ENCODE peak calls at places on chromosome 14, in seven cellular contexts. O is omental fat pad, V is tibial artery, B is OCI-LY7, U is type B pancreatic cell, D is K562, W is AG10803. C is an unnamed sample.

GRCh38 chr14:88256997-88257755 is 65.9 kb downstream of the KCNK10 start:
- DNase-seq in O (no peak), V (no peak), B (no peak), U (no peak), D (no peak), W (peak), C (no peak)

GRCh38 chr14:105414456-105415371 is 4.9 kb upstream of the MTA1 start:
- DNase-seq in O (no peak), V (peak), B (no peak), U (peak), D (peak), W (peak), C (peak)

GRCh38 chr14:65879218-65880009 is 466.9 kb downstream of the FUT8 start:
- DNase-seq in O (no peak), V (no peak), B (no peak), U (no peak), D (no peak), W (peak), C (no peak)

GRCh38 chr14:44370727-44371126 is 136.4 kb downstream of the FSCB start:
- DNase-seq in O (no peak), V (no peak), B (no peak), U (no peak), D (no peak), W (no peak), C (no peak)

GRCh38 chr14:64201931-64202330 is 92.2 kb downstream of the ESR2 start:
- DNase-seq in O (no peak), V (no peak), B (no peak), U (no peak), D (no peak), W (no peak), C (no peak)

GRCh38 chr14:22098435-22098834 is 424.8 kb upstream of the OR4E1 start:
- DNase-seq in O (no peak), V (no peak), B (no peak), U (no peak), D (no peak), W (no peak), C (no peak)

GRCh38 chr14:96265387-96265786 is 9.4 kb downstream of the BDKRB1 start:
- DNase-seq in O (no peak), V (no peak), B (no peak), U (no peak), D (no peak), W (no peak), C (no peak)

GRCh38 chr14:63840981-63841380 is 11.8 kb upstream of the SYNE2 start:
- DNase-seq in O (no peak), V (no peak), B (peak), U (no peak), D (no peak), W (no peak), C (no peak)

GRCh38 chr14:62759796-62760195 is 285.5 kb downstream of the KCNH5 start:
- DNase-seq in O (no peak), V (no peak), B (no peak), U (no peak), D (no peak), W (no peak), C (no peak)

GRCh38 chr14:66508846-66509621 is 1.1 kb downstream of the GPHN start:
- DNase-seq in O (peak), V (peak), B (no peak), U (peak), D (no peak), W (peak), C (peak)

GRCh38 chr14:99899578-99900178 is 106.5 kb downstream of the EML1 start:
- DNase-seq in O (no peak), V (no peak), B (peak), U (no peak), D (no peak), W (peak), C (no peak)
- TF ChIP-seq CTCF in O (no peak), V (peak), B (peak), U (peak), D (peak), W (peak), C (peak)

DNA sequence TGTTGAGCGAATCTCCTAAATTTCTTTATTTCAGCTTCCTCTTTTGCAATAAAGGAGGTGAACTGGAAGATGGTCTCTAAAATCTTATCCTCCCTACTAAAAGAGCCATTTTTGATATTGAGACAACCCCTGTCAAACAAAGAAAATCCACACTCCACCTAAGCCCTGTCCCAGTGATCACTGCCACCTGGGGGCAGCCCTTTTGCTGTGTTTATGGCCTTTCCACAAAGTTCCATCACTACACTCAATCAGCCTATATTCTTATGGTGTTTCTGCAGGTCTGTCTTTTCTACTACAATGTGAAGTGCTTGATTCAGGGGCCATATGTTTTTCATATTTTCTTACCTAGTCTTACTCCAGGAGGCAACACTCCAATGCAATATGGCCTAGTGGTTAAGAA is 163.7 kb downstream of the BMP4 start:
- DNase-seq in O (no peak), V (no peak), B (no peak), U (no peak), D (no peak), W (no peak), C (no peak)
- TF ChIP-seq CTCF in O (no peak), V (no peak), B (peak), U (no peak), D (no peak), W (peak), C (peak)

DNA sequence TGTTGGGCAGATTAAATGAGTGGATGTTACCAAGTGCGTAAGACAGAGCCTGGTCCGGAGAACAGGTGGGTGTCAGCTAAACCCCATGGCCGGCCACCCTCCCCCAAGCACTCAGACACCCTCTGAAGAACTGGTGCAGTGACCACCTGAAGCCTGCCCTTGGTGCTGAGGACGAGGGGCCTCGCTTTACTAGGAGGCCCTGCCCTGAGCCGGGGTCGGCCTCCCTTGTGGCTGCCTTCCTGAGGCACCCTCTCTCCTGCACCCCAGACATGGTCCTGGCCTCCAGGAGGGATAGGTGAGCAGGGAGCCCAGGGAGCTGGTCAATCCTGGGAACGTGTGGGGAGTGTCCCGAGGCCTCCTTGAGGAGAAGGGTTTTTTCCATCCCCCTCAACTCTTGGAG is 4.9 kb upstream of the KIF26A start:
- DNase-seq in O (no peak), V (no peak), B (no peak), U (no peak), D (no peak), W (no peak), C (no peak)
- TF ChIP-seq CTCF in O (no peak), V (no peak), B (no peak), U (no peak), D (no peak), W (no peak), C (no peak)

DNA sequence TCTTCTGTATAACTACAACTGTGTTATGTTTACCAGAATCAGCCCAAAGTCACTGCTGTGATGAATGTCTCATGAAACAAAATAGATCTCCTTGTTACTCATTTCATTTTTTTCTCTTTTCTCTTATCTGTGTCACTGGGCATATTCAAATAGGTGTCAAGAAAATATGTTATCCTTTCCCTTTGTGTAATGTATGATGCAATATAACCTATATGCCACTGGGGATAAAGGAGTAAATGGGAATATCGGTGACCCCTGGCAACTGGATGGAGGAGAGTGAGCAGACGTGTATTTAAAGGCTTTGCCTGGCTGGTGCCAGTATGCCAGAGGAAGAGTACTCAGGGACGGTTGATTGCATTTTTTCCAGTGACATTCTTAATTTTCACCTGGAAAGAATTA is 12.0 kb upstream of the STXBP6 start:
- DNase-seq in O (no peak), V (no peak), B (no peak), U (no peak), D (no peak), W (no peak), C (no peak)
- TF ChIP-seq CTCF in O (no peak), V (no peak), B (no peak), U (no peak), D (no peak), W (no peak), C (no peak)

GRCh38 chr14:106610691-106611090 is 1084.3 kb downstream of the TMEM121 start:
- DNase-seq in O (no peak), V (no peak), B (no peak), U (no peak), D (no peak), W (no peak), C (no peak)

GRCh38 chr14:106606936-106607335 is 1080.6 kb downstream of the TMEM121 start:
- DNase-seq in O (no peak), V (no peak), B (no peak), U (no peak), D (no peak), W (no peak), C (no peak)

DNA sequence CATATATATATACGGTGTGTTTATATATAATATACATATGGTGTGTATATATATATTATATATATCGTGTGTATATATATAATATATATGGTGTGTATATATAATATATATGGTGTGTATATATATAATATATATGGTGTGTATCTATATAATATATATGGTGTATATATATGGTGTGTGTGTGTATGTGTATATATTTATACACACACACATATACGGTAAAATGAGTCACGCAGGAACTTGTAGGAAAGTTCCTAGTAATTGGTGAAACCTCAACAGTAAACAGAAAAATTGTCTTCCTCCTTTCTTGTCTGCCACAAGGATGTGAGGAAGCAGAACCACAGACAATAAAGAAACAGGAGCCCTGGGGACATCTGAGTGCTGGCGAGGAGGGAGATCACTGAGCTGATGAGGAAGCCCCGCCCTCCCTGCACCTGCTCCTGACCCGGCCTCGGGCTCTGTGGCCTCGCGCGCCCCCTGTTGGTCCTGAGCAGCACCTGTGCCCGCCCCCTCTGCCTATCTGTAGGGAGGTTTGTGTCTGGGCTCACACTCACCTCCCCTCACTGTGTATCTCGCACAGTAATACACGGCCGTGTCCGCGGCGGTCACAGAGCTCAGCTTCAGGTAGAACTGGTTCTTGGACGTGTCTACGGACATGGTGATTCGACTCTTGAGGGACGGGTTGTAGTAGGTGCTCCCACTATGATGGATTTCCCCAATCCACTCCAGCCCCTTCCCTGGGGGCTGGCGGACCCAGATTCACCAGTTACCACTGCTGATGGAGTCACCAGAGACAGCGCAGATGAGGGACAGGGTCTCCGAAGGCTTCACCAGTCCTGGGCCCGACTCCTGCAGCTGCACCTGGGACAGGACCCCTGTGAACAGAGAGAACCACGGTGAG is 1079.4 kb downstream of the TMEM121 start:
- DNase-seq in O (no peak), V (no peak), B (peak), U (no peak), D (peak), W (no peak), C (peak)
- TF ChIP-seq CTCF in O (no peak), V (no peak), B (peak), U (no peak), D (peak), W (no peak), C (peak)

DNA sequence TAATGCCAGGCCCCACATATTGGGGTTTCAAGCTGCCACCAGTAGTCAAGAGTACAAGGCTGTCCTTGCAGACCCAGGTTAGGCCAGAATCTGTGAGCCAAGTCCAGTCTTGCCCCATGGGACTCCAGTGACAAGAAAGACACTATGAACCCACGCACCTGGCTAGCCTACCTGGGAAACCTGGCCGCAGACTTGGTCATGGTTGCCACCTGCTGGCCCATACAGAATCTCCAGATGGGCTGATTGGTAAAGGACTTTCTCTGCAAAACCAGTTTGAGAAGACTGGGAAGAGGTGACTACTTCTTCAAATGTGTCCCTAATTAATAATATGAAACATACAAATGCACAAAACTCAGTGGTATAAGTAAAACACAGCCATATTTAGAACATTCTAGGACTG is 398.4 kb upstream of the FLRT2 start:
- DNase-seq in O (no peak), V (no peak), B (peak), U (no peak), D (no peak), W (no peak), C (no peak)
- TF ChIP-seq CTCF in O (no peak), V (no peak), B (peak), U (no peak), D (no peak), W (no peak), C (no peak)

DNA sequence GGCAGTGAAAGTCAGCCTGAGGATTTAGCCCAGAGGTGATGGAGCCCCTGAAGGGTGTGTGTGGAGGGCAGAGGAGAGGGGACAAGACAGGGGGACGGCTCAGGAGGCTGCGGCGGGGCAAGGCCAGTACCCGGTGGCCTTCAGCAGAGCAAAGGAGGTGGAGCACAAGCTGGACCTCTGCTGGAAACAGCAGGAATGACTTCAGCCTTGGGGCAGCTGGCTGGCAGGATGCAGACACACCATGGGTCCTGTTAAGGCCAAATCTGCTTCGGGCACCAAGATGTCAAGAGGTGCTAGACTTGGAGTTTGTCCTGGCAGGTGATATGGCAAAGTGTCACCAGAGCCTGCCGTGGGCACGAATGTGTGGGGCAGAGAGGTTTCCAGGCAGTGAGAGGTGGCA is 92.1 kb downstream of the LGMN start:
- DNase-seq in O (no peak), V (no peak), B (no peak), U (no peak), D (no peak), W (no peak), C (no peak)
- TF ChIP-seq CTCF in O (no peak), V (no peak), B (no peak), U (no peak), D (peak), W (peak), C (no peak)

DNA sequence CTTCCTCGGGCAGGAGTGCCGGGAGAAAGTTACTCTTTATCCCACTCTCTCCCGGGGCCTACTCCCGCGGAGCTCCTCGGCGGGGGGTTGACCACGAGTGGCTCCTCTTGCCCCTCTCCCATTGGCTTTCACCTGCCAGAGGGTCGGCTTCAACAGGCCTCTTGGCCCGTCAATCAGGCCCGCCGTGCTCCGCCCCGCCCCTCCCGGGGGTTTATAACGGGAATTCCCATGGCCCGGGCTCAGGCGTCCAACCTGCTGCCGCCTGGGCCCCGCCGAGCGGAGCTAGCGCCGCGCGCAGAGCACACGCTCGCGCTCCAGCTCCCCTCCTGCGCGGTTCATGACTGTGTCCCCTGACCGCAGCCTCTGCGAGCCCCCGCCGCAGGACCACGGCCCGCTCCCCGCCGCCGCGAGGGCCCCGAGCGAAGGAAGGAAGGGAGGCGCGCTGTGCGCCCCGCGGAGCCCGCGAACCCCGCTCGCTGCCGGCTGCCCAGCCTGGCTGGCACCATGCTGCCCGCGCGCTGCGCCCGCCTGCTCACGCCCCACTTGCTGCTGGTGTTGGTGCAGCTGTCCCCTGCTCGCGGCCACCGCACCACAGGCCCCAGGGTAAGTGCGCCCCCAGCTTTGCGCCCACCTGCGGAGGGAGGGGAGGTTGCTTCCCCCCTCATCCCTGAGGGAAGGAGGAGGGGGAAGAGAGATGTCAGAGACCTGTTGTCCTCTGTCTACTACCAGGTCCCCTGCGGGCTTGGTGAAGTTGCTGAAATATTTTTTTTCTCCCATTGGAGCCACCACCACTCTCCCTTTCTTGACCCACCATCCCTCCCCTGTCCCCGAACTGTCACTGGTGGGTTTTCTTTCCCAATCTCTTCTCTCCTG is at the start of gene SMOC1:
- DNase-seq in O (no peak), V (peak), B (no peak), U (peak), D (peak), W (no peak), C (peak)
- TF ChIP-seq CTCF in O (no peak), V (no peak), B (no peak), U (no peak), D (no peak), W (no peak), C (no peak)

GRCh38 chr14:46048127-46048526 is 603.5 kb downstream of the RPL10L start:
- DNase-seq in O (no peak), V (no peak), B (peak), U (no peak), D (no peak), W (peak), C (no peak)
- TF ChIP-seq CTCF in O (no peak), V (no peak), B (no peak), U (no peak), D (no peak), W (peak), C (peak)

C was measured in GM13977.